ENCODE peak calls at places on chromosome 1, in eight cellular contexts. M, V, E, D, J, B, L and G are unnamed samples.

GRCh38 chr1:165050246-165050645 is 306.3 kb downstream of the LMX1A start:
- DNase-seq in M (no peak), V (no peak), E (no peak), D (no peak), J (no peak), B (no peak), L (no peak), G (no peak)

GRCh38 chr1:184802739-184803492 is 48.3 kb upstream of the EDEM3 start:
- DNase-seq in M (no peak), V (no peak), E (no peak), D (no peak), J (no peak), B (no peak), L (no peak), G (no peak)

GRCh38 chr1:27592600-27593340 is 11.2 kb downstream of the AHDC1 start:
- DNase-seq in M (peak; percentile 75), V (no peak), E (no peak), D (no peak), J (no peak), B (no peak), L (no peak), G (no peak)

GRCh38 chr1:39113109-39113743 is 87.1 kb downstream of the NDUFS5 start:
- DNase-seq in M (no peak), V (peak; percentile 36), E (no peak), D (no peak), J (no peak), B (no peak), L (no peak), G (no peak)

GRCh38 chr1:156897078-156897825 is 3.7 kb downstream of the PEAR1 start:
- DNase-seq in M (no peak), V (peak; percentile 65), E (no peak), D (no peak), J (no peak), B (peak; percentile 59), L (no peak), G (no peak)

GRCh38 chr1:12031039-12031980 is 12.0 kb downstream of the MIIP start:
- DNase-seq in M (peak; percentile 49), V (peak; percentile 40), E (peak; percentile 54), D (peak; percentile 7), J (no peak), B (peak; percentile 51), L (peak; percentile 63), G (peak; percentile 71)

GRCh38 chr1:27557596-27558340 is 46.2 kb downstream of the AHDC1 start:
- DNase-seq in M (peak; percentile 80), V (peak; percentile 97), E (no peak), D (no peak), J (no peak), B (no peak), L (no peak), G (no peak)

GRCh38 chr1:244318512-244318911 is 133.2 kb downstream of the ADSS2 start:
- DNase-seq in M (no peak), V (no peak), E (no peak), D (no peak), J (no peak), B (no peak), L (no peak), G (no peak)

GRCh38 chr1:87510540-87510939 is 181.9 kb downstream of the LMO4 start:
- DNase-seq in M (no peak), V (no peak), E (no peak), D (no peak), J (no peak), B (no peak), L (no peak), G (no peak)

GRCh38 chr1:91828007-91828321 is 58.0 kb downstream of the TGFBR3 start:
- DNase-seq in M (no peak), V (no peak), E (no peak), D (no peak), J (no peak), B (no peak), L (no peak), G (no peak)

GRCh38 chr1:68919070-68919469 is 422.2 kb upstream of the DEPDC1 start:
- DNase-seq in M (no peak), V (no peak), E (no peak), D (no peak), J (no peak), B (peak; percentile 16), L (no peak), G (no peak)

GRCh38 chr1:68916227-68916853 is 419.5 kb upstream of the DEPDC1 start:
- DNase-seq in M (no peak), V (peak; percentile 3), E (no peak), D (no peak), J (no peak), B (peak; percentile 88), L (no peak), G (no peak)

GRCh38 chr1:68918563-68918962 is 421.7 kb upstream of the DEPDC1 start:
- DNase-seq in M (no peak), V (no peak), E (no peak), D (no peak), J (no peak), B (no peak), L (no peak), G (no peak)

DNA sequence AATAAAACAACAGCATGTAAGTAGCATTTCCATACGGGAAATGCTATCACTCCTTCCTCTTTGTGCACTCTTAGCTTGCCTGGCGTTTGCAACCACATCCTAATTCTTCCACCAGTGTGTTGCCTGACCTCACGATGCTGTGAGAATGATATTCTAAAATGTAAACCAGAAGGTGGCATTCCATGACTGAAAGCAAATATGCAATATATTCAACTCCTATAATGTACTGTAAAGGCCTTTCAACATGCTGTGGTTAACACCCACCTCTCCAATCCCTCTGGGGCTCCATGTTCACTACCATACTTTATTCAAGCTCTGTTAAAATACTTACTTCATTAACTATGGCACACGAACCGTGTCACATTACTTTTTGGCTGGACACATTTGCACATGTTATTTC is 420.6 kb upstream of the DEPDC1 start:
- DNase-seq in M (no peak), V (no peak), E (no peak), D (no peak), J (no peak), B (peak; percentile 33), L (no peak), G (no peak)
- TF ChIP-seq CTCF in M (no peak), V (no peak), E (no peak), D (no peak), J (no peak), B (no peak), L (no peak), G (no peak)

GRCh38 chr1:179295356-179295755 is 1.8 kb downstream of the SOAT1 start:
- DNase-seq in M (no peak), V (no peak), E (no peak), D (no peak), J (no peak), B (no peak), L (no peak), G (peak; percentile 32)

GRCh38 chr1:179296831-179297377 is 3.3 kb downstream of the SOAT1 start:
- DNase-seq in M (no peak), V (no peak), E (no peak), D (no peak), J (no peak), B (no peak), L (no peak), G (no peak)

GRCh38 chr1:179296356-179296755 is 2.8 kb downstream of the SOAT1 start:
- DNase-seq in M (no peak), V (no peak), E (no peak), D (no peak), J (no peak), B (no peak), L (no peak), G (no peak)

GRCh38 chr1:179288977-179289376 is 4.6 kb upstream of the SOAT1 start:
- DNase-seq in M (no peak), V (no peak), E (no peak), D (no peak), J (no peak), B (no peak), L (no peak), G (no peak)

GRCh38 chr1:179293340-179294327 is at the start of gene SOAT1:
- DNase-seq in M (peak; percentile 97), V (peak; percentile 83), E (peak; percentile 97), D (peak; percentile 81), J (peak; percentile 99), B (peak; percentile 93), L (peak; percentile 93), G (peak; percentile 95)
- TF ChIP-seq CTCF in M (peak; percentile 28), V (peak; percentile 7), E (no peak), D (no peak), J (no peak), B (peak; percentile 6), L (peak; percentile 31), G (peak; percentile 23)

DNA sequence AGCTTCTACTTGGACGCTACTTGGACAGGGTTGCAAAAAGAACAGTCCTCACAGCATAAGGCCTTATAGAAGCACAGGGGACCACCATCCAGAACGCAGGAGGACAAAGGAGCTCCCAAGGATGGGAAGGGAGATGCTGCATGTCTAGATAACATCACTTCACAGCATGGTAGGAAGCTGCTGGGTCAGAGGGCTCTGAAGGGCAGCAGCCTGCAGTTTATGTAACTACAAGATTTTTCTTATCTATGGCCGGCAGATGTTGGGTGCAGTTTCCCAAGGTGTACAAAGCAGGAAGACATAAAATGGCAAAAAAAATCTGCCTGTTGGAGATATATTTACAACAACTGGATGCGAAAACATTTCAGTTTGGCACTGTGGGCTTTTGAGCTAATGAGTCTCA is 45.3 kb upstream of the SLC5A9 start:
- DNase-seq in M (no peak), V (no peak), E (no peak), D (no peak), J (no peak), B (no peak), L (no peak), G (no peak)
- TF ChIP-seq CTCF in M (no peak), V (no peak), E (no peak), D (no peak), J (no peak), B (no peak), L (no peak), G (no peak)

GRCh38 chr1:183735069-183735860 is 69.7 kb upstream of the RGL1 start:
- DNase-seq in M (no peak), V (no peak), E (no peak), D (no peak), J (no peak), B (peak; percentile 54), L (no peak), G (no peak)

GRCh38 chr1:183739640-183740385 is 65.1 kb upstream of the RGL1 start:
- DNase-seq in M (no peak), V (no peak), E (no peak), D (no peak), J (no peak), B (no peak), L (no peak), G (no peak)

GRCh38 chr1:183742367-183742766 is 62.6 kb upstream of the RGL1 start:
- DNase-seq in M (no peak), V (no peak), E (no peak), D (no peak), J (no peak), B (no peak), L (no peak), G (no peak)

GRCh38 chr1:183736391-183736790 is 68.5 kb upstream of the RGL1 start:
- DNase-seq in M (no peak), V (no peak), E (no peak), D (no peak), J (no peak), B (no peak), L (no peak), G (no peak)

DNA sequence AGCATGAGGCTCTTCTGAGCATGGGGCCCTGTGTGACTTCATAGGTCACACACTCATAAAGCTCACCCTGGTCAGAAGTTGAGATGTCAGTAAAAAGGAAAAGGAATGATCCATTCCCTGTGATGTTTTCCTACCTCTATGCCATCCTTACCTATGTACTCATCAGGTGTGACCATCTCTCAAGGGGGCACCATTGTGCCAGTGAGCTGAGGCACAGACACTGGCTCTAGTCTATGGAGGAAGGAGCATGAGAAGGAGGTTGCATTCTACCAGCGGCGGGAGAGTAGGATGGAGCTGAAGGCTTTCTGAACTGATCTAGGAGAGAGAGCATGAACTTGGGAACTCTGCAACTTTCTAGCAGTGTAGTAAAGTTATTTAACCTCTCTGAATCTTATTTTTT is 65.8 kb upstream of the RGL1 start:
- DNase-seq in M (no peak), V (no peak), E (no peak), D (no peak), J (no peak), B (no peak), L (no peak), G (no peak)
- TF ChIP-seq CTCF in M (no peak), V (no peak), E (no peak), D (no peak), J (no peak), B (no peak), L (no peak), G (no peak)